ENCODE peak calls at places on chromosomes 5 and 9, in six cellular contexts. L, C, F, R, A and T are unnamed samples.

GRCh38 chr9:125749287-125749935 is 2.2 kb downstream of the PBX3 start:
- DNase-seq in F (no peak), R (no peak), C (no peak), A (no peak), L (no peak), T (no peak)

GRCh38 chr5:57650360-57651069 is 167.9 kb upstream of the ACTBL2 start:
- DNase-seq in A (peak; percentile 68), F (peak; percentile 62), L (peak; percentile 50), R (no peak), C (peak; percentile 74), T (no peak)

GRCh38 chr5:113760486-113760885 is 247.0 kb downstream of the YTHDC2 start:
- DNase-seq in F (no peak), C (no peak), R (no peak), A (no peak), L (no peak), T (no peak)

GRCh38 chr9:136021891-136022681 is 60.9 kb upstream of the UBAC1 start:
- DNase-seq in A (no peak), R (no peak), C (no peak), F (no peak), L (no peak), T (no peak)

GRCh38 chr9:34809504-34810186 is 99.7 kb upstream of the CCL21 start:
- DNase-seq in L (no peak), R (no peak), F (peak; percentile 75), C (peak; percentile 19), A (peak; percentile 44), T (peak; percentile 53)

GRCh38 chr9:129413537-129414376 is 207.1 kb downstream of the C9orf50 start:
- DNase-seq in A (peak; percentile 98), L (peak; percentile 97), F (peak; percentile 99), C (peak; percentile 94), R (peak; percentile 99), T (peak; percentile 98)

GRCh38 chr5:395921-396714 is 46.9 kb upstream of the EXOC3 start:
- DNase-seq in R (no peak), F (no peak), A (no peak), C (no peak), L (no peak), T (no peak)

GRCh38 chr9:19965336-19965735 is 176.5 kb upstream of the SLC24A2 start:
- DNase-seq in C (no peak), R (no peak), L (peak; percentile 24), F (no peak), A (peak; percentile 10), T (no peak)

GRCh38 chr5:160799160-160799559 is 52.9 kb downstream of the ATP10B start:
- DNase-seq in C (no peak), L (no peak), A (no peak), F (no peak), R (no peak), T (no peak)

GRCh38 chr9:120071760-120072159 is 508.2 kb downstream of the CDK5RAP2 start:
- DNase-seq in F (no peak), A (no peak), C (no peak), R (no peak), L (no peak), T (no peak)

GRCh38 chr5:142292249-142292648 is 32.6 kb downstream of the SPRY4 start:
- DNase-seq in A (no peak), L (no peak), R (no peak), F (no peak), C (no peak), T (no peak)

GRCh38 chr9:32942755-32943460 is 58.5 kb downstream of the APTX start:
- DNase-seq in L (no peak), R (no peak), F (no peak), C (no peak), A (no peak), T (no peak)

GRCh38 chr9:26684029-26684428 is 208.6 kb downstream of the CAAP1 start:
- DNase-seq in L (no peak), R (no peak), F (no peak), C (no peak), A (no peak), T (no peak)

GRCh38 chr9:35910613-35911488 is 1.6 kb downstream of the SPAAR start:
- DNase-seq in R (peak; percentile 75), C (peak; percentile 80), L (peak; percentile 54), A (peak; percentile 84), F (peak; percentile 46), T (no peak)

GRCh38 chr9:78214492-78214891 is 21.4 kb upstream of the CEP78 start:
- DNase-seq in L (no peak), R (no peak), F (no peak), A (no peak), C (no peak), T (no peak)

GRCh38 chr9:121376214-121376830 is 6.3 kb upstream of the STOM start:
- DNase-seq in A (peak; percentile 55), C (peak; percentile 56), L (no peak), F (no peak), R (no peak), T (no peak)

GRCh38 chr5:16600397-16600796 is 16.4 kb downstream of the RETREG1 start:
- DNase-seq in C (peak; percentile 55), L (peak; percentile 3), F (no peak), A (peak; percentile 53), R (no peak), T (peak; percentile 14)

GRCh38 chr9:108273988-108274387 is 581.8 kb downstream of the ACTL7B start:
- DNase-seq in L (no peak), A (no peak), C (no peak), F (no peak), R (no peak), T (no peak)

GRCh38 chr5:126107381-126107780 is 315.8 kb upstream of the GRAMD2B start:
- DNase-seq in F (no peak), C (peak; percentile 2), R (no peak), A (no peak), L (no peak), T (no peak)

GRCh38 chr9:124008307-124008854 is 3.2 kb upstream of the LHX2 start:
- DNase-seq in L (no peak), F (peak; percentile 91), C (no peak), A (no peak), R (no peak), T (no peak)

GRCh38 chr5:135130526-135131215 is 96.6 kb upstream of the PITX1 start:
- DNase-seq in C (peak; percentile 25), R (no peak), L (no peak), F (no peak), A (no peak), T (no peak)

GRCh38 chr9:38251461-38251860 is 141.0 kb upstream of the ALDH1B1 start:
- DNase-seq in F (no peak), R (no peak), L (no peak), A (no peak), C (no peak), T (no peak)

GRCh38 chr5:98700730-98701129 is 72.7 kb upstream of the RGMB start:
- DNase-seq in L (no peak), A (peak; percentile 45), C (peak; percentile 68), F (no peak), R (no peak), T (no peak)

GRCh38 chr5:75337366-75338021 is 474 bp downstream of the HMGCR start:
- DNase-seq in F (no peak), C (peak; percentile 23), L (no peak), R (no peak), A (peak; percentile 6), T (peak; percentile 8)

GRCh38 chr5:75335486-75335885 is 1.5 kb upstream of the HMGCR start:
- DNase-seq in F (no peak), A (no peak), L (no peak), C (no peak), R (no peak), T (no peak)

GRCh38 chr5:75338408-75338807 is 1.4 kb downstream of the HMGCR start:
- DNase-seq in C (no peak), L (no peak), F (no peak), A (no peak), R (no peak), T (no peak)

GRCh38 chr5:75335952-75336624 is 932 bp upstream of the HMGCR start:
- DNase-seq in R (no peak), L (peak; percentile 78), F (no peak), C (peak; percentile 88), A (peak; percentile 89), T (no peak)

GRCh38 chr5:75336625-75337336 is at the start of gene HMGCR:
- DNase-seq in R (peak; percentile 99), L (peak; percentile 100), C (peak; percentile 100), F (peak; percentile 99), A (peak; percentile 100), T (peak; percentile 92)
- TF ChIP-seq CTCF in R (no peak), L (peak; percentile 3), C (peak; percentile 28), F (peak; percentile 35), A (peak; percentile 7), T (peak; percentile 43)

DNA sequence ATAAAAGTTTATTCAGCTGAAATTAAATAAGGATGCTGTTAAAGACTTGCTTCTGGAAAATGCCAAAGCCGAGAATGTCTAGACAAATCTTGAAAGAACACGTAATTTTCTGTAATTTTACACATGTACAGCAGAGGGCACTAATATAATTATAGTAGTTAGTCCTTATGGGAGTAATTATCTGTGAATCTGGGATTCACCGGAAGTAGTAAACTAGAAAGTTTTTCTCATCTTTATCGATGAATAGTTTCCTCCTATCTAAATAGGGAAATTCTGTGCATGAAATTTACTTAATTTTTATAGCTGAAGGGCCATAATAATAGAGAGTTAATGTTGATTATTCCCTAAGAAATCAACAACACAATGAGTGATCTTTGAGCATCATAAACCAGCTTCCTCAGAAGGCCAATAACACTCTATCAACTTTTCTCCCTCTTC is 18.4 kb upstream of the CNTLN start:
- DNase-seq in A (peak; percentile 56), F (peak; percentile 44), R (no peak), C (peak; percentile 66), L (peak; percentile 3), T (no peak)
- TF ChIP-seq CTCF in A (peak; percentile 44), F (peak; percentile 63), R (no peak), C (peak; percentile 46), L (peak; percentile 27), T (peak; percentile 71)

DNA sequence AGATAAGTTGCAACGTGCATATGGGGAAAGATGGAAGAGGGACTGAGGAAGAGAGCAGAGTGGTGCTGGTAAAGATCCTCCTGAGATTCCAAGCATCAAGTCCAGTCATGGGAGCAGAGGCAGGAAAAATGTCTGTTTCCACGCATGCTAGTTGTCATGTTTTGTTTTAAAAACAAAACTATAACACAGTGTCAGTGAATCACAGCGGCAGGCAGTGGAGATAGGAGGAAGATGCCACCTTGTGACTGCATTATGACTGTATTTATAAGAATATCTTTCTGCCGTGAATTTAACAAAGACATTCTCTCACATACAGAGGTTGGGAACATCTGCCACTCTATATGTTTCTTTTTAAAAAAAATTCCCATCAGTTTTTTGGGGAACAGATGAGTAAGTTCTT is 3.7 kb upstream of the SVEP1 start:
- DNase-seq in R (no peak), C (peak; percentile 72), F (no peak), L (peak; percentile 51), A (peak; percentile 68), T (no peak)
- TF ChIP-seq CTCF in R (no peak), C (peak; percentile 33), F (no peak), L (peak; percentile 8), A (peak; percentile 29), T (no peak)

DNA sequence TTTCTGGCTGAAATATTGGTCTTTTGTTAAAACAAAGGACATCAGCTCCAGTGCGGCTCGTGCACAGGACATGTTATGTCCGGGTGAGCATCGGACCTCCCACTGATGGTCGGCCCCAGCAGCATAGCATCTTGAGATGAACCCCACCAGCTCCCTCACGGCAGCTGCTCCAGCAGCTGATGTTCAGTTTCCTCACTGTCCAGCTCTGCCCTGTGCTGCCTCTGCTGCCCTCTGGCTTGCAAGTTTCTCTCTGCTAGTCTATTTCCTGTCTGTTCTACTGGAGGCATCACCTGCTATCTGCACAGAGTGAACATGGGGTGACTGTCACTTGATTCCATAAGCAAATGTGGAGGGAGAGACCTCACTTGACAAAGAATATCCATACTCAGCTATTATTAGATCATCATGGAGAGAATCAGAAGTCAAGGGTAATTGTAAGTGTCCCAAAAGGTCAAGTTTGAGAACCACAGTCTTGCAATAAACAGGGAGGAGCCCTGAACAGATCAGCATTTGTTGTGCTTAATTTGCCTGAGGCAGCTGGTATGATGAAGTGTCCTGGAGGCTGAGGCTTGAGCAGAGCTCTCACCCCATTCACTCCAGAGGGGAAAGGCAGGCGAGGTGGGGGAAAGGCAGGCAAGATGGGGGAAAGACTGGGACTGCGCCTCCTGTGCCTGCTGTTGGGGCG is 702.8 kb downstream of the SEMA5A start:
- DNase-seq in R (no peak), F (peak; percentile 37), L (peak; percentile 82), A (peak; percentile 58), C (peak; percentile 59), T (no peak)
- TF ChIP-seq CTCF in R (no peak), F (peak; percentile 43), L (peak; percentile 69), A (peak; percentile 56), C (peak; percentile 50), T (peak; percentile 33)